ENCODE peak calls at places on chromosome 6, in eight cellular contexts. I, W, V, B, H, C, R and A are unnamed samples.

GRCh38 chr6:146543940-146544661 is 468 bp downstream of the RAB32 start:
- DNase-seq in V (peak), B (peak), W (peak), H (no peak), I (no peak), C (peak), R (no peak), A (peak)

GRCh38 chr6:155078331-155078745 is 83.2 kb downstream of the TIAM2 start:
- DNase-seq in I (no peak), V (no peak), W (no peak), B (peak), R (no peak), C (no peak), H (no peak), A (peak)

GRCh38 chr6:88730602-88731001 is 232.8 kb downstream of the RNGTT start:
- DNase-seq in R (no peak), C (no peak), B (no peak), W (no peak), V (no peak), I (no peak), H (no peak), A (no peak)

GRCh38 chr6:16821834-16822264 is 60.6 kb upstream of the ATXN1 start:
- DNase-seq in W (no peak), C (no peak), R (no peak), I (no peak), H (no peak), B (no peak), V (no peak), A (no peak)

GRCh38 chr6:100246206-100246605 is 218.5 kb downstream of the SIM1 start:
- DNase-seq in B (no peak), C (no peak), W (no peak), I (no peak), V (no peak), R (no peak), H (no peak), A (no peak)

GRCh38 chr6:5752282-5752681 is 254.4 kb downstream of the NRN1 start:
- DNase-seq in C (no peak), B (no peak), V (no peak), W (no peak), H (peak), I (no peak), R (no peak), A (no peak)

GRCh38 chr6:151869787-151870186 is 62.3 kb downstream of the ESR1 start:
- DNase-seq in W (no peak), V (no peak), R (no peak), C (no peak), I (no peak), H (no peak), B (no peak), A (no peak)

GRCh38 chr6:41901882-41902519 is 6.8 kb upstream of the USP49 start:
- DNase-seq in B (peak), H (no peak), R (peak), W (no peak), I (peak), V (no peak), C (peak), A (no peak)

GRCh38 chr6:127347188-127347587 is 3.8 kb upstream of the ECHDC1 start:
- DNase-seq in V (no peak), H (no peak), R (no peak), W (no peak), C (no peak), I (no peak), B (no peak), A (no peak)

GRCh38 chr6:91580635-91581034 is 993.8 kb upstream of the MAP3K7 start:
- DNase-seq in R (no peak), I (no peak), H (no peak), C (no peak), V (no peak), B (no peak), W (no peak), A (no peak)

GRCh38 chr6:166697113-166697512 is 70.1 kb upstream of the RPS6KA2 start:
- DNase-seq in B (no peak), V (no peak), H (no peak), R (no peak), I (no peak), W (no peak), C (no peak), A (no peak)

GRCh38 chr6:67792996-67793395 is 842.1 kb upstream of the ADGRB3 start:
- DNase-seq in V (no peak), R (no peak), W (no peak), H (no peak), I (no peak), C (no peak), B (no peak), A (no peak)

GRCh38 chr6:128432394-128432793 is 88.0 kb downstream of the PTPRK start:
- DNase-seq in W (no peak), R (no peak), V (no peak), I (no peak), C (no peak), B (no peak), H (no peak), A (no peak)

GRCh38 chr6:52373294-52373693 is 11.3 kb downstream of the PAQR8 start:
- DNase-seq in V (no peak), W (no peak), C (no peak), R (no peak), H (no peak), I (no peak), B (no peak), A (no peak)

GRCh38 chr6:20640181-20640580 is 105.9 kb downstream of the CDKAL1 start:
- DNase-seq in R (no peak), V (no peak), B (no peak), I (no peak), W (no peak), C (no peak), H (no peak), A (no peak)

GRCh38 chr6:33407132-33407718 is 3.6 kb upstream of the PHF1 start:
- DNase-seq in C (no peak), B (no peak), R (no peak), W (no peak), H (no peak), I (no peak), V (no peak), A (no peak)